ENCODE peak calls at places on chromosomes 1 and 21, in nine cellular contexts. C is stomach, S is nephron progenitor cell, K is lower lobe of right lung, I is ovary, N is body of pancreas, P is MCF 10A, V is heart right ventricle, U is PC-3. A is an unnamed sample.

GRCh38 chr1:110631836-110632620 is 25.9 kb upstream of the KCNA2 start:
- DNase-seq in C (no peak), S (no peak), K (no peak), I (no peak), N (no peak), P (no peak), V (no peak), U (no peak), A (no peak)

GRCh38 chr1:223210786-223211115 is 67.7 kb upstream of the TLR5 start:
- DNase-seq in C (no peak), S (no peak), K (no peak), I (no peak), N (no peak), P (no peak), V (no peak), U (no peak), A (no peak)

GRCh38 chr1:22749919-22750670 is 39.5 kb downstream of the EPHB2 start:
- DNase-seq in C (peak; percentile 47), S (no peak), K (no peak), I (no peak), N (peak; percentile 56), P (peak; percentile 80), V (no peak), U (peak; percentile 89), A (peak; percentile 39)

GRCh38 chr1:240337795-240338194 is 246.1 kb downstream of the FMN2 start:
- DNase-seq in C (no peak), S (no peak), K (no peak), I (no peak), N (no peak), P (peak; percentile 95), V (no peak), U (no peak), A (no peak)

GRCh38 chr1:30754684-30755171 is 2.8 kb downstream of the LAPTM5 start:
- DNase-seq in C (no peak), S (no peak), K (no peak), I (no peak), N (no peak), P (no peak), V (no peak), U (no peak), A (no peak)

GRCh38 chr1:200179781-200180160 is 152.3 kb downstream of the NR5A2 start:
- DNase-seq in C (no peak), S (no peak), K (no peak), I (no peak), N (no peak), P (no peak), V (no peak), U (no peak), A (no peak)

GRCh38 chr1:240134596-240134995 is 42.9 kb downstream of the FMN2 start:
- DNase-seq in C (no peak), S (no peak), K (no peak), I (no peak), N (no peak), P (no peak), V (no peak), U (no peak), A (no peak)

GRCh38 chr1:48920741-48921330 is 144.1 kb upstream of the BEND5 start:
- DNase-seq in C (no peak), S (no peak), K (no peak), I (no peak), N (no peak), P (no peak), V (no peak), U (peak; percentile 27), A (no peak)

GRCh38 chr1:2393471-2393877 is 1.8 kb downstream of the RER1 start:
- DNase-seq in C (no peak), S (no peak), K (no peak), I (no peak), N (peak; percentile 57), P (no peak), V (no peak), U (no peak), A (no peak)

GRCh38 chr1:200143347-200143746 is 115.8 kb downstream of the NR5A2 start:
- DNase-seq in C (no peak), S (no peak), K (no peak), I (no peak), N (no peak), P (no peak), V (no peak), U (no peak), A (no peak)

GRCh38 chr1:230458509-230458908 is 32.4 kb upstream of the PGBD5 start:
- DNase-seq in C (no peak), S (no peak), K (no peak), I (no peak), N (no peak), P (peak; percentile 99), V (no peak), U (peak; percentile 67), A (no peak)

GRCh38 chr1:37274491-37274890 is 199.9 kb upstream of the ZC3H12A start:
- DNase-seq in C (no peak), S (no peak), K (no peak), I (no peak), N (no peak), P (no peak), V (no peak), U (no peak), A (no peak)

GRCh38 chr1:201218409-201218808 is 27.8 kb downstream of the IGFN1 start:
- DNase-seq in C (no peak), S (no peak), K (no peak), I (no peak), N (no peak), P (no peak), V (no peak), U (no peak), A (no peak)

GRCh38 chr1:54471588-54471987 is 65.4 kb upstream of the SSBP3 start:
- DNase-seq in C (no peak), S (no peak), K (no peak), I (no peak), N (no peak), P (no peak), V (no peak), U (no peak), A (no peak)

GRCh38 chr1:208781391-208782035 is 537.3 kb upstream of the PLXNA2 start:
- DNase-seq in C (no peak), S (no peak), K (no peak), I (no peak), N (no peak), P (no peak), V (no peak), U (no peak), A (no peak)

GRCh38 chr21:36478941-36479340 is 981 bp downstream of the CLDN14 start:
- DNase-seq in C (no peak), S (peak; percentile 23), K (no peak), I (no peak), N (no peak), P (no peak), V (no peak), U (no peak), A (no peak)

GRCh38 chr1:69613414-69613813 is 45.7 kb downstream of the LRRC7 start:
- DNase-seq in C (no peak), S (no peak), K (no peak), I (no peak), N (no peak), P (no peak), V (no peak), U (no peak), A (no peak)

DNA sequence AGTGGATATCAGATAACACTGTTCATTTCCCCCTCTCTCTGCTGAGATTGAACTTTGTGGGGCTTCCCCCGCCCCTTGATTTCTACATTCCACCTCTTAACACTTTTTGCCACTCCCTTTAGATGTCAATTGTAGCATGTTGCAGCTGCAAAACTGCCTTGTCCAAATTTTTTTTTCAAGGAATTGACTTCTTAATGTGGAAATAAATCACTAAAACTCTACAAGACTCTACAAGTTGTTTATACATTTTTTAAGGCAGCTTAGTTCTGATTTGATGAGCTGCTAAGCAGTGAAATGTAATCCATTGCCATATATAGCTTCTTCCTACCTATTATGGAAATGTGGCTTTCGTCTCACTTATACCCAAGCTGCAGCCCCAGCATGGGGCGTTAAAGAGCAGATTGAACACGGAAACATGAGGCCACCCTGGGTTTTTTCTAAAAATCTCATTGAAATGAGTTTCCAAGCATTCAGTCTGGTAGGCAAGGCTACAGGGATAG is 132.2 kb downstream of the SYT2 start:
- DNase-seq in C (no peak), S (no peak), K (no peak), I (no peak), N (no peak), P (peak; percentile 63), V (no peak), U (no peak), A (no peak)
- TF ChIP-seq CTCF in C (no peak), S (no peak), K (no peak), I (no peak), N (no peak), P (no peak), V (no peak), U (no peak), A (no peak)

GRCh38 chr1:183470147-183470960 is 1.9 kb upstream of the SMG7 start:
- DNase-seq in C (peak; percentile 86), S (peak; percentile 80), K (peak; percentile 90), I (peak; percentile 84), N (peak; percentile 87), P (peak; percentile 88), V (peak; percentile 88), U (peak; percentile 71), A (peak; percentile 87)
- TF ChIP-seq CTCF in C (peak; percentile 48), S (peak; percentile 33), K (peak; percentile 58), I (peak; percentile 32), N (no peak), P (peak; percentile 67), V (peak; percentile 61), U (peak; percentile 50), A (peak; percentile 56)

DNA sequence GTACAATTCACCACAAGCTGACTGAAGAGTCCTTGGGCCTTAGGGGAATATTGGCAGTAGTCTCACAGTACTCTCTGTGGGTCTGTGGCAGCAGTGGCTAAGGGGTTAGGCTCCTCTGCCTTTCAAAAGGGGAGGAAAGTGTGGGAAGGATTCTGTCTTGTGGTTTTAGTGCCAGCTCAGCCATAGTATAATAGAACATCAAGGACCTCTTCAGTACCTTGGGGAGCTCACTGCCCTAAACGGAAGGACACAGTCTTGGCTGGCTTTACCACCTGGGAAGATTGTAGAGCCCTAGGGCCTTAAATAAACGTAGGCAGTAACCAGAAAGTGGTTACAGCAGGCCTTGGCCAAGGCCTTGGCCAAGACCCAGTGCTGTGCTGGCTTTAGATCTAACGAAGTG is 265.7 kb downstream of the COL11A1 start:
- DNase-seq in C (no peak), S (no peak), K (no peak), I (no peak), N (no peak), P (no peak), V (no peak), U (no peak), A (no peak)
- TF ChIP-seq CTCF in C (no peak), S (no peak), K (no peak), I (no peak), N (no peak), P (no peak), V (no peak), U (no peak), A (no peak)

DNA sequence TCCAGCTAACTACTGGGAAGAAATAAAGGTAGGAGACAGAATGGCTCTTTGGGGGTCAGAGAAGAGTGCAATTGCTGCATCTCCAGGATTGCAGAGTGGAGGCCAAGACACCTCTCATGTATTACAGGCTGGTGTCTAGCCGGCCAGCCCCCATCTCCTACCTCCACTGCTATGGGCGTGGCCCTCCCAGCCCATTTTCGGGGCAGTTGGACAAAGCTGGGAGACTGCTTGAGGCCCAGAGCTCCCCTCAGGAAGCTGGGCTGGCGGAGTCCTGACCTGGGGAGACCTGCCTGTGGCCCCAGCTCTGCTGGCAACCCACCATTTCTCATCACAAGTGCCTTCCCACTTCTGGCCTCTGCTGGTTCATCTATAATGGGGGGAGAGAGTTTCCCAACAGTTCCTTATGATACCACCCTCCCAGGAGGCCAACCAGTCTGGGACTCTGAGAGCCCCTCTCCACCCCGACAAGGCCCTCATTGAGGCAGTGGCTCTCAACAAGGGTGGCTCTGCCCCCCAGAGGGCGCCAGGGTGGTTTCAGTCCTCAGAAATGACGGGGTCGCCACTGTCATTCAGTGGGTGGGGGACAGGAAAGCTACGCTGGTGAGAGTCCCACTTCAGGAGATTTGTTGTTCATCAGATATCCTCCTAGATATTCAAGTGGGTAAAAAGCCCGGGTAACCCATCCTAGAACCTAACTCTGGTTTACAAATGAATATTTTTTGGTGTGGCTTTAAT is 11.5 kb downstream of the RAP1GAP start:
- DNase-seq in C (no peak), S (no peak), K (no peak), I (no peak), N (no peak), P (no peak), V (no peak), U (no peak), A (no peak)
- TF ChIP-seq CTCF in C (no peak), S (no peak), K (no peak), I (no peak), N (no peak), P (no peak), V (no peak), U (peak; percentile 34), A (no peak)